ENCODE peak calls at places on chromosome 19, in four cellular contexts. W is pancreas, L is mucosa of descending colon, O is NCI-H2081. M is an unnamed sample.

GRCh38 chr19:18408053-18408476 is 10.6 kb upstream of the LRRC25 start:
- DNase-seq in W (no peak), L (peak), O (no peak), M (peak)

GRCh38 chr19:14475251-14476073 is at the start of gene PTGER1:
- DNase-seq in W (no peak), L (no peak), O (no peak), M (no peak)

GRCh38 chr19:31749231-31749630 is 400.0 kb upstream of the TSHZ3 start:
- DNase-seq in W (no peak), L (no peak), O (no peak), M (peak)

GRCh38 chr19:48480476-48481190 is 11.5 kb downstream of the CYTH2 start:
- DNase-seq in W (no peak), L (peak), O (no peak), M (no peak)

GRCh38 chr19:41263042-41263849 is 926 bp upstream of the HNRNPUL1 start:
- DNase-seq in W (peak), L (peak), O (peak), M (peak)

GRCh38 chr19:56141416-56141992 is 417 bp downstream of the ZNF444 start:
- DNase-seq in W (no peak), L (peak), O (no peak), M (no peak)

GRCh38 chr19:38270587-38271167 is 6.3 kb downstream of the SPINT2 start:
- DNase-seq in W (no peak), L (no peak), O (no peak), M (no peak)

GRCh38 chr19:37655689-37656491 is 625 bp upstream of the ZFP30 start:
- DNase-seq in W (peak), L (peak), O (peak), M (peak)

GRCh38 chr19:50357178-50358100 is 8.0 kb downstream of the NAPSA start:
- DNase-seq in W (peak), L (peak), O (peak), M (peak)

GRCh38 chr19:40266912-40267600 is 18.1 kb downstream of the AKT2 start:
- DNase-seq in W (no peak), L (no peak), O (no peak), M (no peak)

GRCh38 chr19:47209323-47210179 is 21.4 kb downstream of the BBC3 start:
- DNase-seq in W (no peak), L (no peak), O (no peak), M (no peak)

GRCh38 chr19:53165691-53166091 is 6.8 kb upstream of the ZNF347 start:
- DNase-seq in W (no peak), L (no peak), O (no peak), M (no peak)

GRCh38 chr19:46727757-46728156 is 10.8 kb upstream of the PRKD2 start:
- DNase-seq in W (no peak), L (no peak), O (no peak), M (no peak)

GRCh38 chr19:1047696-1048147 is 7.8 kb downstream of the ABCA7 start:
- DNase-seq in W (no peak), L (peak), O (no peak), M (no peak)

GRCh38 chr19:18500376-18500775 is 21.5 kb downstream of the ELL start:
- DNase-seq in W (no peak), L (no peak), O (no peak), M (no peak)

GRCh38 chr19:3034845-3035541 is 5.9 kb upstream of the TLE2 start:
- DNase-seq in W (no peak), L (peak), O (no peak), M (no peak)

GRCh38 chr19:45406957-45407375 is 522 bp downstream of the POLR1G start:
- DNase-seq in W (no peak), L (no peak), O (no peak), M (no peak)

GRCh38 chr19:49200238-49200862 is 42.8 kb downstream of the TRPM4 start:
- DNase-seq in W (no peak), L (peak), O (no peak), M (no peak)

M was measured in right lobe of liver.